ENCODE peak calls at places on chromosomes 2 and 18, in seven cellular contexts. W, G, A, B, K, X and I are unnamed samples.

GRCh38 chr2:149489452-149489851 is 98.1 kb downstream of the MMADHC start:
- DNase-seq in A (no peak), W (no peak), X (no peak), G (no peak), B (no peak), K (no peak), I (no peak)

GRCh38 chr2:228938629-228939028 is 332.5 kb downstream of the PID1 start:
- DNase-seq in W (peak; percentile 64), X (no peak), B (no peak), K (no peak), A (no peak), G (no peak), I (no peak)

GRCh38 chr2:177568893-177569292 is 176.3 kb downstream of the AGPS start:
- DNase-seq in G (no peak), W (no peak), K (no peak), B (no peak), X (no peak), A (no peak), I (no peak)

GRCh38 chr2:191728710-191729597 is 51.0 kb downstream of the NABP1 start:
- DNase-seq in B (no peak), X (no peak), A (no peak), W (peak; percentile 47), K (no peak), G (no peak), I (no peak)

GRCh38 chr2:106140091-106140490 is 54.0 kb downstream of the UXS1 start:
- DNase-seq in K (no peak), B (no peak), A (no peak), G (no peak), W (no peak), X (no peak), I (no peak)

GRCh38 chr2:238299803-238300202 is 11.4 kb upstream of the PER2 start:
- DNase-seq in G (no peak), A (no peak), X (no peak), B (no peak), W (no peak), K (no peak), I (no peak)

GRCh38 chr2:164910091-164910899 is 45.0 kb downstream of the SLC38A11 start:
- DNase-seq in K (peak; percentile 33), W (peak; percentile 94), X (peak; percentile 6), A (no peak), G (no peak), B (peak; percentile 46), I (peak; percentile 41)

GRCh38 chr2:4553219-4553618 is 849.8 kb downstream of the DCDC2C start:
- DNase-seq in G (no peak), X (no peak), B (no peak), K (no peak), W (no peak), A (no peak), I (no peak)

GRCh38 chr2:204545861-204546773 is 842 bp downstream of the PARD3B start:
- DNase-seq in G (no peak), K (no peak), B (no peak), A (no peak), W (no peak), X (no peak), I (no peak)

GRCh38 chr2:136060401-136060940 is 57.5 kb downstream of the CXCR4 start:
- DNase-seq in A (no peak), W (no peak), X (no peak), G (no peak), K (no peak), B (no peak), I (no peak)

GRCh38 chr2:200107818-200108217 is 152.4 kb downstream of the MAIP1 start:
- DNase-seq in G (no peak), W (no peak), B (no peak), A (no peak), K (no peak), X (no peak), I (no peak)

GRCh38 chr2:218301176-218301819 is 9.0 kb upstream of the TMBIM1 start:
- DNase-seq in A (peak; percentile 79), W (peak; percentile 91), K (peak; percentile 32), B (peak; percentile 87), G (peak; percentile 87), X (peak; percentile 63), I (peak; percentile 95)

GRCh38 chr2:98172951-98173350 is 86.0 kb downstream of the VWA3B start:
- DNase-seq in B (no peak), X (no peak), G (no peak), W (no peak), K (no peak), A (no peak), I (no peak)

GRCh38 chr2:156340818-156341481 is 8.4 kb upstream of the NR4A2 start:
- DNase-seq in B (peak; percentile 34), X (no peak), G (peak; percentile 22), W (peak; percentile 40), K (no peak), A (no peak), I (no peak)

GRCh38 chr2:164624296-164624695 is 3.0 kb upstream of the GRB14 start:
- DNase-seq in G (no peak), K (no peak), X (no peak), B (no peak), A (no peak), W (no peak), I (no peak)

GRCh38 chr2:53234548-53234903 is 533.1 kb upstream of the CHAC2 start:
- DNase-seq in X (no peak), B (no peak), G (no peak), K (no peak), W (peak; percentile 26), A (no peak), I (no peak)

GRCh38 chr2:97704989-97705388 is 8.4 kb upstream of the ZAP70 start:
- DNase-seq in B (no peak), G (no peak), X (no peak), K (no peak), W (no peak), A (no peak), I (no peak)

GRCh38 chr2:120959426-120959825 is 223.8 kb downstream of the GLI2 start:
- DNase-seq in W (no peak), K (no peak), X (no peak), G (no peak), B (no peak), A (peak; percentile 44), I (no peak)

GRCh38 chr2:16664052-16664731 is 1.4 kb downstream of the CYRIA start:
- DNase-seq in A (peak; percentile 68), X (peak; percentile 65), K (no peak), W (peak; percentile 95), B (no peak), G (peak; percentile 21), I (peak; percentile 75)

GRCh38 chr2:85791704-85792565 is 38.1 kb downstream of the ATOH8 start:
- DNase-seq in A (peak; percentile 19), K (no peak), B (no peak), W (no peak), G (no peak), X (no peak), I (no peak)

GRCh38 chr2:108585446-108585845 is 51.2 kb downstream of the LIMS1 start:
- DNase-seq in W (peak; percentile 49), A (peak; percentile 75), B (no peak), X (no peak), G (no peak), K (no peak), I (no peak)

GRCh38 chr2:166411473-166412230 is 35.9 kb upstream of the SCN9A start:
- DNase-seq in G (no peak), B (no peak), K (no peak), W (peak; percentile 72), A (no peak), X (no peak), I (no peak)

GRCh38 chr18:46899274-46899948 is 17.9 kb downstream of the PIAS2 start:
- DNase-seq in W (peak; percentile 26), A (no peak), K (no peak), G (no peak), X (no peak), B (no peak), I (no peak)

GRCh38 chr2:207801259-207801658 is 31.6 kb upstream of the FZD5 start:
- DNase-seq in A (no peak), G (no peak), B (no peak), K (peak; percentile 64), X (no peak), W (no peak), I (no peak)